ENCODE peak calls at places on chromosomes 2 and 18, in nine cellular contexts. One of them, this sample, is unnamed.

GRCh38 chr2:118120001-118120400 is 31.7 kb downstream of the INSIG2 start:
- DNase-seq in GM13977: no peak
- DNase-seq in central memory CD4-positive, alpha-beta T cell: no peak
- DNase-seq in RCC 7860: no peak
- DNase-seq in activated naive CD4-positive, alpha-beta T cell treated with anti-CD3 and anti-CD28 coated beads for 36 hours: no peak
- DNase-seq in COLO829: no peak
- DNase-seq in amygdala: no peak
- DNase-seq in NCI-H1694: no peak
- DNase-seq in EH: peak
- DNase-seq in this sample: no peak

GRCh38 chr2:231138699-231139098 is 13.9 kb upstream of the HTR2B start:
- DNase-seq in GM13977: no peak
- DNase-seq in central memory CD4-positive, alpha-beta T cell: no peak
- DNase-seq in RCC 7860: no peak
- DNase-seq in activated naive CD4-positive, alpha-beta T cell treated with anti-CD3 and anti-CD28 coated beads for 36 hours: no peak
- DNase-seq in COLO829: no peak
- DNase-seq in amygdala: no peak
- DNase-seq in NCI-H1694: no peak
- DNase-seq in EH: no peak
- DNase-seq in this sample: no peak

GRCh38 chr18:55779711-55780590 is 192.0 kb upstream of the TCF4 start:
- DNase-seq in GM13977: peak
- DNase-seq in central memory CD4-positive, alpha-beta T cell: no peak
- DNase-seq in RCC 7860: no peak
- DNase-seq in activated naive CD4-positive, alpha-beta T cell treated with anti-CD3 and anti-CD28 coated beads for 36 hours: no peak
- DNase-seq in COLO829: no peak
- DNase-seq in amygdala: no peak
- DNase-seq in NCI-H1694: no peak
- DNase-seq in EH: peak
- DNase-seq in this sample: peak

GRCh38 chr2:236627846-236628245 is 58.2 kb downstream of the ACKR3 start:
- DNase-seq in GM13977: no peak
- DNase-seq in central memory CD4-positive, alpha-beta T cell: no peak
- DNase-seq in RCC 7860: no peak
- DNase-seq in activated naive CD4-positive, alpha-beta T cell treated with anti-CD3 and anti-CD28 coated beads for 36 hours: no peak
- DNase-seq in COLO829: no peak
- DNase-seq in amygdala: no peak
- DNase-seq in NCI-H1694: no peak
- DNase-seq in EH: no peak
- DNase-seq in this sample: no peak

GRCh38 chr2:130755234-130756040 is at the start of gene AMER3:
- DNase-seq in GM13977: no peak
- DNase-seq in central memory CD4-positive, alpha-beta T cell: no peak
- DNase-seq in RCC 7860: no peak
- DNase-seq in activated naive CD4-positive, alpha-beta T cell treated with anti-CD3 and anti-CD28 coated beads for 36 hours: no peak
- DNase-seq in COLO829: no peak
- DNase-seq in amygdala: no peak
- DNase-seq in NCI-H1694: no peak
- DNase-seq in EH: no peak
- DNase-seq in this sample: peak

GRCh38 chr2:136327162-136327852 is 209.4 kb upstream of the CXCR4 start:
- DNase-seq in GM13977: peak
- DNase-seq in central memory CD4-positive, alpha-beta T cell: peak
- DNase-seq in RCC 7860: no peak
- DNase-seq in activated naive CD4-positive, alpha-beta T cell treated with anti-CD3 and anti-CD28 coated beads for 36 hours: peak
- DNase-seq in COLO829: peak
- DNase-seq in amygdala: no peak
- DNase-seq in NCI-H1694: no peak
- DNase-seq in EH: peak
- DNase-seq in this sample: no peak

GRCh38 chr2:240967681-240968621 is 30.5 kb upstream of the SNED1 start:
- DNase-seq in GM13977: no peak
- DNase-seq in central memory CD4-positive, alpha-beta T cell: no peak
- DNase-seq in RCC 7860: no peak
- DNase-seq in activated naive CD4-positive, alpha-beta T cell treated with anti-CD3 and anti-CD28 coated beads for 36 hours: no peak
- DNase-seq in COLO829: no peak
- DNase-seq in amygdala: no peak
- DNase-seq in NCI-H1694: no peak
- DNase-seq in EH: no peak
- DNase-seq in this sample: no peak

GRCh38 chr2:41595235-41595634 is 452.6 kb upstream of the PKDCC start:
- DNase-seq in GM13977: no peak
- DNase-seq in central memory CD4-positive, alpha-beta T cell: no peak
- DNase-seq in RCC 7860: no peak
- DNase-seq in activated naive CD4-positive, alpha-beta T cell treated with anti-CD3 and anti-CD28 coated beads for 36 hours: no peak
- DNase-seq in COLO829: peak
- DNase-seq in amygdala: no peak
- DNase-seq in NCI-H1694: no peak
- DNase-seq in EH: no peak
- DNase-seq in this sample: no peak

GRCh38 chr2:219562049-219563020 is 9.0 kb downstream of the OBSL1 start:
- DNase-seq in GM13977: no peak
- DNase-seq in central memory CD4-positive, alpha-beta T cell: no peak
- DNase-seq in RCC 7860: no peak
- DNase-seq in activated naive CD4-positive, alpha-beta T cell treated with anti-CD3 and anti-CD28 coated beads for 36 hours: no peak
- DNase-seq in COLO829: no peak
- DNase-seq in amygdala: no peak
- DNase-seq in NCI-H1694: no peak
- DNase-seq in EH: no peak
- DNase-seq in this sample: no peak

GRCh38 chr2:129803067-129803466 is 176.4 kb upstream of the RAB6C start:
- DNase-seq in GM13977: no peak
- DNase-seq in central memory CD4-positive, alpha-beta T cell: no peak
- DNase-seq in RCC 7860: no peak
- DNase-seq in activated naive CD4-positive, alpha-beta T cell treated with anti-CD3 and anti-CD28 coated beads for 36 hours: no peak
- DNase-seq in COLO829: no peak
- DNase-seq in amygdala: no peak
- DNase-seq in NCI-H1694: no peak
- DNase-seq in EH: no peak
- DNase-seq in this sample: no peak

GRCh38 chr2:231132126-231132525 is 7.3 kb upstream of the HTR2B start:
- DNase-seq in GM13977: no peak
- DNase-seq in central memory CD4-positive, alpha-beta T cell: no peak
- DNase-seq in RCC 7860: no peak
- DNase-seq in activated naive CD4-positive, alpha-beta T cell treated with anti-CD3 and anti-CD28 coated beads for 36 hours: no peak
- DNase-seq in COLO829: no peak
- DNase-seq in amygdala: no peak
- DNase-seq in NCI-H1694: no peak
- DNase-seq in EH: peak
- DNase-seq in this sample: no peak

GRCh38 chr2:232435805-232436204 is 20.1 kb upstream of the ALPI start:
- DNase-seq in GM13977: no peak
- DNase-seq in central memory CD4-positive, alpha-beta T cell: no peak
- DNase-seq in RCC 7860: no peak
- DNase-seq in activated naive CD4-positive, alpha-beta T cell treated with anti-CD3 and anti-CD28 coated beads for 36 hours: no peak
- DNase-seq in COLO829: no peak
- DNase-seq in amygdala: no peak
- DNase-seq in NCI-H1694: no peak
- DNase-seq in EH: no peak
- DNase-seq in this sample: no peak

GRCh38 chr2:42214669-42215068 is 45.5 kb downstream of the EML4 start:
- DNase-seq in GM13977: no peak
- DNase-seq in central memory CD4-positive, alpha-beta T cell: no peak
- DNase-seq in RCC 7860: no peak
- DNase-seq in activated naive CD4-positive, alpha-beta T cell treated with anti-CD3 and anti-CD28 coated beads for 36 hours: no peak
- DNase-seq in COLO829: no peak
- DNase-seq in amygdala: no peak
- DNase-seq in NCI-H1694: no peak
- DNase-seq in EH: peak
- DNase-seq in this sample: no peak

GRCh38 chr2:71157124-71157802 is 26.8 kb downstream of the MPHOSPH10 start:
- DNase-seq in GM13977: peak
- DNase-seq in central memory CD4-positive, alpha-beta T cell: peak
- DNase-seq in RCC 7860: no peak
- DNase-seq in activated naive CD4-positive, alpha-beta T cell treated with anti-CD3 and anti-CD28 coated beads for 36 hours: peak
- DNase-seq in COLO829: peak
- DNase-seq in amygdala: no peak
- DNase-seq in NCI-H1694: peak
- DNase-seq in EH: peak
- DNase-seq in this sample: peak

GRCh38 chr2:181742908-181743722 is 62.8 kb upstream of the NEUROD1 start:
- DNase-seq in GM13977: peak
- DNase-seq in central memory CD4-positive, alpha-beta T cell: peak
- DNase-seq in RCC 7860: peak
- DNase-seq in activated naive CD4-positive, alpha-beta T cell treated with anti-CD3 and anti-CD28 coated beads for 36 hours: peak
- DNase-seq in COLO829: peak
- DNase-seq in amygdala: peak
- DNase-seq in NCI-H1694: peak
- DNase-seq in EH: peak
- DNase-seq in this sample: peak

GRCh38 chr2:159879061-159879604 is 81.1 kb upstream of the CD302 start:
- DNase-seq in GM13977: peak
- DNase-seq in central memory CD4-positive, alpha-beta T cell: no peak
- DNase-seq in RCC 7860: no peak
- DNase-seq in activated naive CD4-positive, alpha-beta T cell treated with anti-CD3 and anti-CD28 coated beads for 36 hours: peak
- DNase-seq in COLO829: no peak
- DNase-seq in amygdala: no peak
- DNase-seq in NCI-H1694: no peak
- DNase-seq in EH: peak
- DNase-seq in this sample: no peak